ENCODE peak calls at places on chromosomes 7 and 10, in nine cellular contexts. O, J, K, I, V, D, M, F and W are unnamed samples.

GRCh38 chr7:16695621-16696237 is 49.7 kb downstream of the BZW2 start:
- DNase-seq in O (no peak), J (no peak), K (peak; percentile 24), I (no peak), V (peak; percentile 80), D (peak; percentile 42), M (peak; percentile 74), F (peak; percentile 77), W (no peak)

GRCh38 chr7:87934699-87935372 is 785 bp downstream of the ADAM22 start:
- DNase-seq in O (no peak), J (no peak), K (no peak), I (peak; percentile 35), V (no peak), D (no peak), M (no peak), F (no peak), W (no peak)

GRCh38 chr10:3486346-3487065 is 298.5 kb downstream of the KLF6 start:
- DNase-seq in O (no peak), J (no peak), K (no peak), I (peak; percentile 91), V (peak; percentile 86), D (no peak), M (peak; percentile 96), F (peak; percentile 99), W (no peak)

GRCh38 chr7:97390052-97390451 is 272.6 kb downstream of the SDHAF3 start:
- DNase-seq in O (no peak), J (no peak), K (no peak), I (peak; percentile 27), V (no peak), D (no peak), M (no peak), F (no peak), W (no peak)

GRCh38 chr7:127290801-127291361 is 38.1 kb upstream of the GRM8 start:
- DNase-seq in O (no peak), J (no peak), K (no peak), I (no peak), V (peak; percentile 4), D (no peak), M (no peak), F (peak; percentile 22), W (no peak)

GRCh38 chr10:58701398-58702135 is 188.9 kb downstream of the BICC1 start:
- DNase-seq in O (no peak), J (no peak), K (peak; percentile 39), I (no peak), V (peak; percentile 45), D (peak; percentile 90), M (peak; percentile 66), F (peak; percentile 64), W (no peak)

GRCh38 chr7:20299647-20300312 is 30.9 kb upstream of the ITGB8 start:
- DNase-seq in O (no peak), J (no peak), K (no peak), I (no peak), V (no peak), D (peak; percentile 21), M (no peak), F (no peak), W (peak; percentile 67)

GRCh38 chr7:38607466-38607865 is 23.7 kb downstream of the AMPH start:
- DNase-seq in O (no peak), J (no peak), K (no peak), I (no peak), V (no peak), D (no peak), M (no peak), F (no peak), W (no peak)

GRCh38 chr7:50978633-50979215 is 196.0 kb upstream of the GRB10 start:
- DNase-seq in O (no peak), J (no peak), K (no peak), I (no peak), V (peak; percentile 55), D (no peak), M (no peak), F (no peak), W (no peak)

GRCh38 chr10:35942052-35942451 is 300.0 kb upstream of the FZD8 start:
- DNase-seq in O (no peak), J (no peak), K (no peak), I (no peak), V (no peak), D (no peak), M (no peak), F (no peak), W (no peak)

GRCh38 chr7:39272676-39273075 is 293.5 kb upstream of the YAE1 start:
- DNase-seq in O (no peak), J (no peak), K (no peak), I (no peak), V (peak; percentile 56), D (no peak), M (no peak), F (no peak), W (no peak)

GRCh38 chr10:58892039-58892665 is 284.3 kb upstream of the PHYHIPL start:
- DNase-seq in O (no peak), J (no peak), K (no peak), I (no peak), V (no peak), D (no peak), M (no peak), F (no peak), W (no peak)

GRCh38 chr7:90404777-90405176 is 1.5 kb downstream of the CLDN12 start:
- DNase-seq in O (no peak), J (no peak), K (no peak), I (no peak), V (peak; percentile 45), D (no peak), M (peak; percentile 58), F (peak; percentile 52), W (no peak)

GRCh38 chr10:61391281-61391680 is 61.9 kb downstream of the TMEM26 start:
- DNase-seq in O (no peak), J (no peak), K (no peak), I (no peak), V (no peak), D (no peak), M (no peak), F (no peak), W (no peak)

GRCh38 chr10:56632537-56632936 is 271.5 kb upstream of the ZWINT start:
- DNase-seq in O (no peak), J (no peak), K (no peak), I (no peak), V (no peak), D (no peak), M (no peak), F (no peak), W (no peak)

GRCh38 chr10:35224045-35224740 is 97.5 kb downstream of the CREM start:
- DNase-seq in O (no peak), J (no peak), K (no peak), I (no peak), V (no peak), D (no peak), M (no peak), F (no peak), W (no peak)

GRCh38 chr7:24924375-24924774 is 55.6 kb downstream of the OSBPL3 start:
- DNase-seq in O (no peak), J (no peak), K (no peak), I (no peak), V (no peak), D (no peak), M (no peak), F (no peak), W (no peak)